ENCODE peak calls at places on chromosomes 7 and 10, in six cellular contexts. I, J, N, L, F and Z are unnamed samples.

GRCh38 chr7:98869374-98870070 is at the start of gene TMEM130:
- DNase-seq in I (no peak), J (no peak), N (peak; percentile 81), L (no peak), F (no peak), Z (no peak)

GRCh38 chr7:128835790-128836641 is 5.8 kb downstream of the FLNC start:
- DNase-seq in I (no peak), J (no peak), N (no peak), L (no peak), F (no peak), Z (peak; percentile 11)

GRCh38 chr10:697097-697875 is 7.8 kb upstream of the DIP2C start:
- DNase-seq in I (no peak), J (no peak), N (no peak), L (no peak), F (no peak), Z (no peak)

GRCh38 chr10:121715076-121715475 is 116.8 kb upstream of the FGFR2 start:
- DNase-seq in I (no peak), J (no peak), N (no peak), L (no peak), F (no peak), Z (no peak)

GRCh38 chr10:61847640-61848039 is 53.9 kb upstream of the ARID5B start:
- DNase-seq in I (no peak), J (no peak), N (no peak), L (no peak), F (no peak), Z (no peak)

GRCh38 chr10:76315240-76315639 is 883.8 kb downstream of the LRMDA start:
- DNase-seq in I (no peak), J (no peak), N (no peak), L (no peak), F (no peak), Z (no peak)

GRCh38 chr10:129593953-129594352 is 126.9 kb downstream of the MGMT start:
- DNase-seq in I (no peak), J (no peak), N (no peak), L (no peak), F (no peak), Z (no peak)

GRCh38 chr10:34732926-34733325 is 82.2 kb downstream of the PARD3 start:
- DNase-seq in I (no peak), J (peak; percentile 17), N (peak; percentile 42), L (peak; percentile 65), F (no peak), Z (no peak)

GRCh38 chr7:111677848-111678247 is 115.6 kb upstream of the IMMP2L start:
- DNase-seq in I (no peak), J (no peak), N (no peak), L (no peak), F (no peak), Z (no peak)

GRCh38 chr10:119480667-119481066 is 61.9 kb downstream of the RGS10 start:
- DNase-seq in I (no peak), J (no peak), N (no peak), L (no peak), F (no peak), Z (no peak)

GRCh38 chr10:85548038-85548437 is 818.6 kb downstream of the GRID1 start:
- DNase-seq in I (no peak), J (no peak), N (peak; percentile 21), L (peak; percentile 16), F (peak; percentile 35), Z (no peak)

GRCh38 chr7:76080211-76080610 is 32.3 kb downstream of the MDH2 start:
- DNase-seq in I (no peak), J (no peak), N (no peak), L (no peak), F (no peak), Z (no peak)

GRCh38 chr7:77954773-77955562 is 156.4 kb downstream of the PHTF2 start:
- DNase-seq in I (no peak), J (no peak), N (no peak), L (no peak), F (no peak), Z (no peak)

GRCh38 chr10:86447422-86447821 is 74.2 kb downstream of the WAPL start:
- DNase-seq in I (no peak), J (no peak), N (no peak), L (no peak), F (no peak), Z (no peak)

GRCh38 chr7:99365318-99366141 is 9.0 kb upstream of the ARPC1B start:
- DNase-seq in I (peak; percentile 68), J (peak; percentile 82), N (peak; percentile 75), L (peak; percentile 22), F (no peak), Z (peak; percentile 61)

DNA sequence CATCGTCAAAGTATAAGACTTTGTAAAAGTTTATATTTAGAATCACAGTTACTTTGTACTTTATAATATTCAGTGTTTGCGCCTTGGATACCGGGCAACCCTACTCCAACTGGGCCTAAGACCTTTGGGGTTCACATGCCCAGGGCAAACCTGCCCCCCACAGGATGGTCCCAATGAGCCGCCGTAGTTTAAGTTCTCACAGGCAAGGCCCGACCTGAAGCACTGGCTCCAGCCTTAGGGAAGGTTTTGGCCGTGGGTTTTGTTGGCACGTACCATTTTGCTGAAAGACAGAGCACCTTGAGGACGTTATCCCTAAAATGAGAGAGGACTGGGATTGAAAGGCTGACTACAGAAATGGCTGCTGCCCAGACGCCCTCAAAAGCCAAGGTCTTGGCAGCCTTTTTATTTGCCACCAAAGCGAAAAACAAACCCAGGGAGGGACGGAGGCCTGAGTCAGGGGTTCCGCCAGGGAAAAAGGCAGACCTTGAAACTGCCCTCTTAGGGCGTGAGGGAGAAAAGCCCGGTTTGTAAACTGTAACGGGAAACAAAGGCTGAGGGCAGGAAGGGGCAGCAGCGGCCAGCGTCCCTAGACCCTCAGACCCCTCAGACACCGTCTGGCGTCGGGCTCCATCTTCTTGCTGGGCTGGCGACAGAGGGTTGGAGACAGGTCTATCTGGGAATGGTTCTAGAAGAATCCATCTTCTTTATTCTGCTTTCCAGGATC is at the start of gene CCDC172:
- DNase-seq in I (no peak), J (no peak), N (no peak), L (no peak), F (no peak), Z (no peak)
- TF ChIP-seq TAF1 in I (no peak), J (no peak), N (no peak), L (no peak), F (no peak), Z (no peak)

GRCh38 chr10:44909910-44910309 is 1.2 kb upstream of the TMEM72 start:
- DNase-seq in I (no peak), J (no peak), N (no peak), L (no peak), F (no peak), Z (no peak)

GRCh38 chr10:44906476-44906875 is 4.7 kb upstream of the TMEM72 start:
- DNase-seq in I (no peak), J (no peak), N (no peak), L (no peak), F (no peak), Z (no peak)

GRCh38 chr10:44908936-44909335 is 2.2 kb upstream of the TMEM72 start:
- DNase-seq in I (no peak), J (no peak), N (no peak), L (no peak), F (no peak), Z (no peak)

GRCh38 chr10:44907576-44907975 is 3.6 kb upstream of the TMEM72 start:
- DNase-seq in I (no peak), J (no peak), N (no peak), L (no peak), F (no peak), Z (no peak)

GRCh38 chr10:44908071-44908709 is 2.9 kb upstream of the TMEM72 start:
- DNase-seq in I (no peak), J (no peak), N (no peak), L (no peak), F (no peak), Z (no peak)
- TF ChIP-seq TAF1 in I (no peak), J (no peak), N (no peak), L (no peak), F (no peak), Z (no peak)

GRCh38 chr10:24552346-24553016 is 171.2 kb downstream of the ARHGAP21 start:
- DNase-seq in I (peak; percentile 28), J (peak; percentile 97), N (peak; percentile 23), L (peak; percentile 35), F (no peak), Z (peak; percentile 44)
- TF ChIP-seq TAF1 in I (no peak), J (no peak), N (no peak), L (no peak), F (no peak), Z (no peak)

DNA sequence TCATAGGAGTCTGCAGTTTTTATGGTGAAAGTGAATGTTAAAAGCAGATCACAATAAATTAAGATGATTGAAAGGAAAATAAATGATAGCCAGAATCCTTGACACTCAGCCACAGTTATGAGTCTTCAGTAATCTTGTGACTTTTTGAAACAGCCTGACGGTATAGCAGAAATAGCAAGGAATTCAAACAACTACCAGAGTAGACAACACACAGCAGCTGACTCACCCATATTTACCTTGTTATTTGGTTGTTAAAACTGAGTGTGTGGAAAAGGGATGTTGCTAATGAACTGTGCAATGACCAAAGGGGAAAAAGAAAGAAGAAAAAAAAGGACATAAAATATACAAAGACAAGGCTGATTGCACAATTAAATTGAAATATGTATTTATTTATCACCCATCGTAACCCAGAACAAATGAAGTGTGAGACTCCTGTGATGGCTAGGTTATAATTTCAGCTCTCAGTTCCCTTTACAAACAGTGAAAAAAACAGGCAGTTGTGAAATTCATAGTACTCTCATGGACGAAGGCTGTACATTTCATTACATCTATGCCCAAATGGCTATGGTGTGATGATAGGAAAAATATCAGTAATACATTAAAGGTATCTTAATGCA is 1023.0 kb upstream of the SORCS1 start:
- DNase-seq in I (no peak), J (no peak), N (no peak), L (no peak), F (no peak), Z (no peak)
- TF ChIP-seq TAF1 in I (no peak), J (no peak), N (no peak), L (no peak), F (no peak), Z (no peak)

GRCh38 chr10:42112331-42113157 is 525.8 kb downstream of the ZNF33B start:
- DNase-seq in I (no peak), J (no peak), N (peak; percentile 1), L (no peak), F (no peak), Z (no peak)

GRCh38 chr10:42111661-42112330 is 526.6 kb downstream of the ZNF33B start:
- DNase-seq in I (no peak), J (peak; percentile 1), N (no peak), L (no peak), F (no peak), Z (no peak)

GRCh38 chr10:42113158-42113450 is 525.3 kb downstream of the ZNF33B start:
- DNase-seq in I (no peak), J (no peak), N (peak; percentile 0), L (no peak), F (no peak), Z (no peak)

GRCh38 chr10:42111076-42111475 is 527.3 kb downstream of the ZNF33B start:
- DNase-seq in I (no peak), J (no peak), N (no peak), L (no peak), F (no peak), Z (no peak)
- TF ChIP-seq TAF1 in I (no peak), J (no peak), N (no peak), L (no peak), F (no peak), Z (no peak)

GRCh38 chr10:59945590-59945989 is 39.2 kb upstream of the CCDC6 start:
- DNase-seq in I (no peak), J (no peak), N (no peak), L (no peak), F (no peak), Z (no peak)
- TF ChIP-seq TAF1 in I (no peak), J (no peak), N (no peak), L (no peak), F (no peak), Z (no peak)